ENCODE peak calls at places on chromosomes 6 and 20, in eight cellular contexts. J is stimulated activated CD8-positive, alpha-beta memory T cell treated with anti-CD3 and anti-CD28 coated beads, Interleukin-2, amount 100 ng/mL, for 1 hour; F is bronchial epithelial cell; L is fibroblast of lung; K is stromal cell of bone marrow; Q is SJSA1; W is NCI-H1092 treated with DMSO at 0.1 percent for 48 hours; Y is ACHN. P is an unnamed sample.

GRCh38 chr20:36311854-36312723 is 6.0 kb downstream of the DLGAP4 start:
- DNase-seq in Y (no peak), F (no peak), W (no peak), K (no peak), L (no peak), Q (no peak), J (no peak), P (no peak)

GRCh38 chr20:33791021-33791420 is 20.1 kb upstream of the CHMP4B start:
- DNase-seq in L (no peak), J (no peak), K (no peak), W (no peak), Y (no peak), F (no peak), Q (no peak), P (no peak)

GRCh38 chr20:22584630-22584921 is 204 bp upstream of the FOXA2 start:
- DNase-seq in Q (no peak), W (peak; percentile 66), F (peak; percentile 74), J (no peak), L (no peak), Y (no peak), K (no peak), P (no peak)

GRCh38 chr6:85920782-85921181 is 278.1 kb upstream of the SYNCRIP start:
- DNase-seq in F (peak; percentile 3), Q (no peak), Y (no peak), K (no peak), J (no peak), W (peak; percentile 29), L (no peak), P (no peak)

GRCh38 chr6:26017567-26017966 is 55.0 kb downstream of the TRIM38 start:
- DNase-seq in K (peak; percentile 80), L (peak; percentile 95), Q (no peak), J (no peak), Y (no peak), W (no peak), F (peak; percentile 92), P (no peak)

GRCh38 chr6:134315974-134316391 is 1.9 kb downstream of the SGK1 start:
- DNase-seq in L (no peak), W (no peak), J (no peak), K (no peak), F (no peak), Q (no peak), Y (no peak), P (no peak)

GRCh38 chr6:90350689-90351554 is 54.3 kb upstream of the BACH2 start:
- DNase-seq in F (no peak), Q (no peak), J (peak; percentile 4), K (no peak), Y (no peak), L (no peak), W (no peak), P (no peak)

GRCh38 chr6:14277405-14277930 is 159.9 kb downstream of the CD83 start:
- DNase-seq in Q (no peak), J (no peak), W (no peak), K (no peak), F (no peak), Y (no peak), L (no peak), P (no peak)

GRCh38 chr20:62651285-62652021 is 9.2 kb downstream of the SLCO4A1 start:
- DNase-seq in F (no peak), Y (no peak), W (no peak), L (no peak), Q (no peak), K (no peak), J (peak; percentile 72), P (peak; percentile 18)

GRCh38 chr6:137823826-137824501 is 43.1 kb upstream of the TNFAIP3 start:
- DNase-seq in F (no peak), Y (no peak), W (no peak), L (peak; percentile 73), K (peak; percentile 20), J (peak; percentile 58), Q (no peak), P (no peak)

GRCh38 chr20:35018578-35019371 is 63.1 kb downstream of the MYH7B start:
- DNase-seq in L (no peak), J (no peak), W (no peak), Q (no peak), F (no peak), K (no peak), Y (no peak), P (no peak)

GRCh38 chr6:151702851-151703629 is 104.4 kb upstream of the ESR1 start:
- DNase-seq in L (no peak), K (no peak), Q (no peak), W (no peak), Y (no peak), F (peak; percentile 42), J (no peak), P (no peak)

GRCh38 chr6:11947569-11947968 is 64.5 kb upstream of the HIVEP1 start:
- DNase-seq in Y (no peak), F (peak; percentile 15), Q (no peak), J (no peak), L (no peak), K (no peak), W (no peak), P (no peak)

GRCh38 chr6:141996823-141997222 is 135.9 kb upstream of the GJE1 start:
- DNase-seq in L (no peak), W (no peak), J (no peak), K (no peak), Q (no peak), F (no peak), Y (no peak), P (no peak)

GRCh38 chr6:112983741-112984221 is 636.7 kb downstream of the RFPL4B start:
- DNase-seq in W (no peak), J (no peak), Y (no peak), Q (no peak), K (no peak), F (peak; percentile 36), L (no peak), P (no peak)

GRCh38 chr6:108113557-108114519 is 39.3 kb upstream of the OSTM1 start:
- DNase-seq in J (no peak), L (peak; percentile 35), Y (peak; percentile 56), F (peak; percentile 39), Q (peak; percentile 68), K (peak; percentile 48), W (peak; percentile 6), P (no peak)

GRCh38 chr20:825710-826421 is 7.6 kb upstream of the FAM110A start:
- DNase-seq in Y (no peak), Q (no peak), W (no peak), K (peak; percentile 67), J (no peak), L (peak; percentile 17), F (no peak), P (no peak)

GRCh38 chr6:150086026-150086425 is 17.1 kb upstream of the ULBP3 start:
- DNase-seq in J (no peak), Q (no peak), K (no peak), L (no peak), W (no peak), Y (no peak), F (no peak), P (no peak)

GRCh38 chr6:112466378-112467151 is 119.4 kb downstream of the RFPL4B start:
- DNase-seq in Q (peak; percentile 63), L (peak; percentile 83), W (no peak), J (no peak), F (peak; percentile 83), K (no peak), Y (no peak), P (peak; percentile 51)

GRCh38 chr6:121158924-121159323 is 175.4 kb downstream of the TBC1D32 start:
- DNase-seq in K (no peak), F (no peak), W (no peak), Q (no peak), J (no peak), Y (no peak), L (no peak), P (no peak)

GRCh38 chr6:147053311-147053921 is 150.8 kb upstream of the STXBP5 start:
- DNase-seq in K (peak; percentile 26), F (no peak), W (no peak), L (no peak), Y (no peak), Q (no peak), J (no peak), P (no peak)

GRCh38 chr6:116404706-116405105 is 34.0 kb downstream of the DSE start:
- DNase-seq in Y (no peak), K (no peak), W (no peak), F (no peak), L (peak; percentile 52), Q (no peak), J (no peak), P (no peak)

GRCh38 chr6:129959358-129959930 is 58.9 kb upstream of the L3MBTL3 start:
- DNase-seq in Q (no peak), K (no peak), J (no peak), L (no peak), F (no peak), W (no peak), Y (no peak), P (no peak)

GRCh38 chr6:31871068-31871659 is 7.6 kb downstream of the SLC44A4 start:
- DNase-seq in K (no peak), Y (peak; percentile 56), F (no peak), W (no peak), J (no peak), L (peak; percentile 36), Q (no peak), P (no peak)

GRCh38 chr6:165577556-165577955 is 85.5 kb downstream of the PDE10A start:
- DNase-seq in L (no peak), Q (no peak), Y (no peak), F (no peak), W (no peak), K (no peak), J (no peak), P (no peak)

GRCh38 chr20:25000268-25000801 is 7.8 kb upstream of the APMAP start:
- DNase-seq in W (no peak), F (peak; percentile 90), Q (peak; percentile 47), L (peak; percentile 75), K (peak; percentile 83), J (no peak), Y (no peak), P (peak; percentile 64)

GRCh38 chr20:4813839-4814695 is 92.4 kb downstream of the PRND start:
- DNase-seq in K (no peak), L (no peak), W (no peak), Y (no peak), F (peak; percentile 6), Q (no peak), J (no peak), P (no peak)

GRCh38 chr6:55794136-55794812 is 81.1 kb downstream of the BMP5 start:
- DNase-seq in K (peak; percentile 89), W (no peak), L (peak; percentile 78), Q (peak; percentile 22), J (no peak), F (peak; percentile 90), Y (peak; percentile 7), P (peak; percentile 13)

GRCh38 chr20:52192296-52193007 is 873 bp upstream of the ZFP64 start:
- DNase-seq in F (no peak), W (peak; percentile 39), Y (peak; percentile 24), J (no peak), Q (no peak), K (peak; percentile 0), L (no peak), P (peak; percentile 76)

GRCh38 chr6:30180145-30180544 is 16.8 kb downstream of the TRIM15 start:
- DNase-seq in Q (no peak), Y (no peak), L (no peak), J (no peak), W (no peak), F (no peak), K (no peak), P (no peak)

GRCh38 chr6:24125980-24126379 is at the start of gene NRSN1:
- DNase-seq in W (peak; percentile 54), Y (peak; percentile 53), J (no peak), K (no peak), L (no peak), F (peak; percentile 2), Q (no peak), P (no peak)

GRCh38 chr6:118197539-118197938 is 290.5 kb downstream of the SLC35F1 start:
- DNase-seq in Q (no peak), J (no peak), Y (no peak), W (no peak), L (no peak), K (no peak), F (no peak), P (no peak)

GRCh38 chr6:42251911-42252637 is 34.4 kb upstream of the MRPS10 start:
- DNase-seq in Q (no peak), F (no peak), K (peak; percentile 35), Y (no peak), J (no peak), L (peak; percentile 58), W (peak; percentile 75), P (no peak)

GRCh38 chr6:162173448-162173847 is 554.1 kb downstream of the PRKN start:
- DNase-seq in K (no peak), W (no peak), F (no peak), L (no peak), Q (no peak), J (no peak), Y (no peak), P (no peak)

P was measured in SW 1271.